ENCODE peak calls at places on chromosomes 12 and 14, in seven cellular contexts. One of them, this sample, is unnamed.

GRCh38 chr12:8127138-8127537 is 3.7 kb downstream of the CLEC4A start:
- DNase-seq in activated CD8-positive, alpha-beta memory T cell treated with anti-CD3 and anti-CD28 coated beads for 48 hours: no peak
- DNase-seq in stimulated activated CD8-positive, alpha-beta memory T cell treated with anti-CD3 and anti-CD28 coated beads, Interleukin-15, amount 100 ng/mL, for 4 hours: no peak
- DNase-seq in iPS-NIHi11: no peak
- DNase-seq in GM12878: no peak
- DNase-seq in T-cell: no peak
- DNase-seq in Right ventricle myocardium superior: no peak
- DNase-seq in this sample: no peak

GRCh38 chr14:36981832-36982528 is 190.4 kb downstream of the SLC25A21 start:
- DNase-seq in activated CD8-positive, alpha-beta memory T cell treated with anti-CD3 and anti-CD28 coated beads for 48 hours: no peak
- DNase-seq in stimulated activated CD8-positive, alpha-beta memory T cell treated with anti-CD3 and anti-CD28 coated beads, Interleukin-15, amount 100 ng/mL, for 4 hours: no peak
- DNase-seq in iPS-NIHi11: no peak
- DNase-seq in GM12878: no peak
- DNase-seq in T-cell: no peak
- DNase-seq in Right ventricle myocardium superior: no peak
- DNase-seq in this sample: no peak

GRCh38 chr12:12560587-12561304 is 1.9 kb downstream of the DUSP16 start:
- DNase-seq in activated CD8-positive, alpha-beta memory T cell treated with anti-CD3 and anti-CD28 coated beads for 48 hours: no peak
- DNase-seq in stimulated activated CD8-positive, alpha-beta memory T cell treated with anti-CD3 and anti-CD28 coated beads, Interleukin-15, amount 100 ng/mL, for 4 hours: peak; percentile 44
- DNase-seq in iPS-NIHi11: no peak
- DNase-seq in GM12878: peak; percentile 66
- DNase-seq in T-cell: peak; percentile 42
- DNase-seq in Right ventricle myocardium superior: no peak
- DNase-seq in this sample: no peak

GRCh38 chr12:108616941-108617858 is 16.5 kb downstream of the SELPLG start:
- DNase-seq in activated CD8-positive, alpha-beta memory T cell treated with anti-CD3 and anti-CD28 coated beads for 48 hours: no peak
- DNase-seq in stimulated activated CD8-positive, alpha-beta memory T cell treated with anti-CD3 and anti-CD28 coated beads, Interleukin-15, amount 100 ng/mL, for 4 hours: peak; percentile 76
- DNase-seq in iPS-NIHi11: no peak
- DNase-seq in GM12878: peak; percentile 93
- DNase-seq in T-cell: peak; percentile 52
- DNase-seq in Right ventricle myocardium superior: peak; percentile 61
- DNase-seq in this sample: no peak

GRCh38 chr14:68332011-68332410 is 460.9 kb downstream of the ZFP36L1 start:
- DNase-seq in activated CD8-positive, alpha-beta memory T cell treated with anti-CD3 and anti-CD28 coated beads for 48 hours: no peak
- DNase-seq in stimulated activated CD8-positive, alpha-beta memory T cell treated with anti-CD3 and anti-CD28 coated beads, Interleukin-15, amount 100 ng/mL, for 4 hours: no peak
- DNase-seq in iPS-NIHi11: no peak
- DNase-seq in GM12878: no peak
- DNase-seq in T-cell: no peak
- DNase-seq in Right ventricle myocardium superior: no peak
- DNase-seq in this sample: no peak

GRCh38 chr14:90692826-90693225 is 123.4 kb downstream of the TTC7B start:
- DNase-seq in activated CD8-positive, alpha-beta memory T cell treated with anti-CD3 and anti-CD28 coated beads for 48 hours: no peak
- DNase-seq in stimulated activated CD8-positive, alpha-beta memory T cell treated with anti-CD3 and anti-CD28 coated beads, Interleukin-15, amount 100 ng/mL, for 4 hours: no peak
- DNase-seq in iPS-NIHi11: no peak
- DNase-seq in GM12878: no peak
- DNase-seq in T-cell: no peak
- DNase-seq in Right ventricle myocardium superior: no peak
- DNase-seq in this sample: no peak

GRCh38 chr12:78802593-78802992 is 62.0 kb upstream of the SYT1 start:
- DNase-seq in activated CD8-positive, alpha-beta memory T cell treated with anti-CD3 and anti-CD28 coated beads for 48 hours: no peak
- DNase-seq in stimulated activated CD8-positive, alpha-beta memory T cell treated with anti-CD3 and anti-CD28 coated beads, Interleukin-15, amount 100 ng/mL, for 4 hours: no peak
- DNase-seq in iPS-NIHi11: no peak
- DNase-seq in GM12878: no peak
- DNase-seq in T-cell: no peak
- DNase-seq in Right ventricle myocardium superior: no peak
- DNase-seq in this sample: no peak

GRCh38 chr14:101506211-101506920 is 54.9 kb upstream of the DIO3 start:
- DNase-seq in activated CD8-positive, alpha-beta memory T cell treated with anti-CD3 and anti-CD28 coated beads for 48 hours: no peak
- DNase-seq in stimulated activated CD8-positive, alpha-beta memory T cell treated with anti-CD3 and anti-CD28 coated beads, Interleukin-15, amount 100 ng/mL, for 4 hours: no peak
- DNase-seq in iPS-NIHi11: no peak
- DNase-seq in GM12878: no peak
- DNase-seq in T-cell: no peak
- DNase-seq in Right ventricle myocardium superior: no peak
- DNase-seq in this sample: peak; percentile 54

GRCh38 chr12:56079729-56080555 is at the start of gene ERBB3:
- DNase-seq in activated CD8-positive, alpha-beta memory T cell treated with anti-CD3 and anti-CD28 coated beads for 48 hours: peak; percentile 40
- DNase-seq in stimulated activated CD8-positive, alpha-beta memory T cell treated with anti-CD3 and anti-CD28 coated beads, Interleukin-15, amount 100 ng/mL, for 4 hours: peak; percentile 43
- DNase-seq in iPS-NIHi11: peak; percentile 94
- DNase-seq in GM12878: no peak
- DNase-seq in T-cell: peak; percentile 76
- DNase-seq in Right ventricle myocardium superior: peak; percentile 78
- DNase-seq in this sample: peak; percentile 85

GRCh38 chr12:122104844-122105243 is 26.3 kb downstream of the MLXIP start:
- DNase-seq in activated CD8-positive, alpha-beta memory T cell treated with anti-CD3 and anti-CD28 coated beads for 48 hours: no peak
- DNase-seq in stimulated activated CD8-positive, alpha-beta memory T cell treated with anti-CD3 and anti-CD28 coated beads, Interleukin-15, amount 100 ng/mL, for 4 hours: no peak
- DNase-seq in iPS-NIHi11: no peak
- DNase-seq in GM12878: no peak
- DNase-seq in T-cell: no peak
- DNase-seq in Right ventricle myocardium superior: no peak
- DNase-seq in this sample: no peak

GRCh38 chr12:56115329-56115728 is 1.1 kb upstream of the RPL41 start:
- DNase-seq in activated CD8-positive, alpha-beta memory T cell treated with anti-CD3 and anti-CD28 coated beads for 48 hours: no peak
- DNase-seq in stimulated activated CD8-positive, alpha-beta memory T cell treated with anti-CD3 and anti-CD28 coated beads, Interleukin-15, amount 100 ng/mL, for 4 hours: no peak
- DNase-seq in iPS-NIHi11: no peak
- DNase-seq in GM12878: no peak
- DNase-seq in T-cell: no peak
- DNase-seq in Right ventricle myocardium superior: no peak
- DNase-seq in this sample: no peak

GRCh38 chr12:51632598-51632997 is 41.6 kb downstream of the SCN8A start:
- DNase-seq in activated CD8-positive, alpha-beta memory T cell treated with anti-CD3 and anti-CD28 coated beads for 48 hours: no peak
- DNase-seq in stimulated activated CD8-positive, alpha-beta memory T cell treated with anti-CD3 and anti-CD28 coated beads, Interleukin-15, amount 100 ng/mL, for 4 hours: no peak
- DNase-seq in iPS-NIHi11: no peak
- DNase-seq in GM12878: no peak
- DNase-seq in T-cell: no peak
- DNase-seq in Right ventricle myocardium superior: no peak
- DNase-seq in this sample: no peak

GRCh38 chr12:38589310-38589632 is 272.7 kb downstream of the ALG10B start:
- DNase-seq in activated CD8-positive, alpha-beta memory T cell treated with anti-CD3 and anti-CD28 coated beads for 48 hours: no peak
- DNase-seq in stimulated activated CD8-positive, alpha-beta memory T cell treated with anti-CD3 and anti-CD28 coated beads, Interleukin-15, amount 100 ng/mL, for 4 hours: no peak
- DNase-seq in iPS-NIHi11: no peak
- DNase-seq in GM12878: no peak
- DNase-seq in T-cell: no peak
- DNase-seq in Right ventricle myocardium superior: no peak
- DNase-seq in this sample: no peak

GRCh38 chr12:39990122-39991101 is 115.5 kb downstream of the SLC2A13 start:
- DNase-seq in activated CD8-positive, alpha-beta memory T cell treated with anti-CD3 and anti-CD28 coated beads for 48 hours: no peak
- DNase-seq in stimulated activated CD8-positive, alpha-beta memory T cell treated with anti-CD3 and anti-CD28 coated beads, Interleukin-15, amount 100 ng/mL, for 4 hours: peak; percentile 19
- DNase-seq in iPS-NIHi11: peak; percentile 37
- DNase-seq in GM12878: peak; percentile 9
- DNase-seq in T-cell: peak; percentile 23
- DNase-seq in Right ventricle myocardium superior: peak; percentile 58
- DNase-seq in this sample: peak; percentile 53

GRCh38 chr12:20018406-20018805 is 349.9 kb upstream of the PDE3A start:
- DNase-seq in activated CD8-positive, alpha-beta memory T cell treated with anti-CD3 and anti-CD28 coated beads for 48 hours: no peak
- DNase-seq in stimulated activated CD8-positive, alpha-beta memory T cell treated with anti-CD3 and anti-CD28 coated beads, Interleukin-15, amount 100 ng/mL, for 4 hours: no peak
- DNase-seq in iPS-NIHi11: no peak
- DNase-seq in GM12878: no peak
- DNase-seq in T-cell: no peak
- DNase-seq in Right ventricle myocardium superior: no peak
- DNase-seq in this sample: no peak

GRCh38 chr12:7460375-7461259 is 16.7 kb upstream of the CD163L1 start:
- DNase-seq in activated CD8-positive, alpha-beta memory T cell treated with anti-CD3 and anti-CD28 coated beads for 48 hours: no peak
- DNase-seq in stimulated activated CD8-positive, alpha-beta memory T cell treated with anti-CD3 and anti-CD28 coated beads, Interleukin-15, amount 100 ng/mL, for 4 hours: peak; percentile 15
- DNase-seq in iPS-NIHi11: peak; percentile 65
- DNase-seq in GM12878: no peak
- DNase-seq in T-cell: peak; percentile 39
- DNase-seq in Right ventricle myocardium superior: peak; percentile 51
- DNase-seq in this sample: no peak

GRCh38 chr12:83656004-83656403 is 969.3 kb downstream of the TMTC2 start:
- DNase-seq in activated CD8-positive, alpha-beta memory T cell treated with anti-CD3 and anti-CD28 coated beads for 48 hours: no peak
- DNase-seq in stimulated activated CD8-positive, alpha-beta memory T cell treated with anti-CD3 and anti-CD28 coated beads, Interleukin-15, amount 100 ng/mL, for 4 hours: no peak
- DNase-seq in iPS-NIHi11: no peak
- DNase-seq in GM12878: no peak
- DNase-seq in T-cell: no peak
- DNase-seq in Right ventricle myocardium superior: no peak
- DNase-seq in this sample: no peak

GRCh38 chr14:85221832-85222231 is 308.1 kb upstream of the FLRT2 start:
- DNase-seq in activated CD8-positive, alpha-beta memory T cell treated with anti-CD3 and anti-CD28 coated beads for 48 hours: no peak
- DNase-seq in stimulated activated CD8-positive, alpha-beta memory T cell treated with anti-CD3 and anti-CD28 coated beads, Interleukin-15, amount 100 ng/mL, for 4 hours: no peak
- DNase-seq in iPS-NIHi11: no peak
- DNase-seq in GM12878: no peak
- DNase-seq in T-cell: no peak
- DNase-seq in Right ventricle myocardium superior: no peak
- DNase-seq in this sample: no peak

GRCh38 chr12:2833810-2834209 is 1.0 kb downstream of the NRIP2 start:
- DNase-seq in activated CD8-positive, alpha-beta memory T cell treated with anti-CD3 and anti-CD28 coated beads for 48 hours: no peak
- DNase-seq in stimulated activated CD8-positive, alpha-beta memory T cell treated with anti-CD3 and anti-CD28 coated beads, Interleukin-15, amount 100 ng/mL, for 4 hours: no peak
- DNase-seq in iPS-NIHi11: no peak
- DNase-seq in GM12878: no peak
- DNase-seq in T-cell: no peak
- DNase-seq in Right ventricle myocardium superior: no peak
- DNase-seq in this sample: no peak

GRCh38 chr12:26803552-26803951 is 29.4 kb downstream of the ITPR2 start:
- DNase-seq in activated CD8-positive, alpha-beta memory T cell treated with anti-CD3 and anti-CD28 coated beads for 48 hours: no peak
- DNase-seq in stimulated activated CD8-positive, alpha-beta memory T cell treated with anti-CD3 and anti-CD28 coated beads, Interleukin-15, amount 100 ng/mL, for 4 hours: no peak
- DNase-seq in iPS-NIHi11: peak; percentile 19
- DNase-seq in GM12878: no peak
- DNase-seq in T-cell: no peak
- DNase-seq in Right ventricle myocardium superior: no peak
- DNase-seq in this sample: no peak

GRCh38 chr12:12992418-12993175 is 7.5 kb downstream of the HEBP1 start:
- DNase-seq in activated CD8-positive, alpha-beta memory T cell treated with anti-CD3 and anti-CD28 coated beads for 48 hours: no peak
- DNase-seq in stimulated activated CD8-positive, alpha-beta memory T cell treated with anti-CD3 and anti-CD28 coated beads, Interleukin-15, amount 100 ng/mL, for 4 hours: no peak
- DNase-seq in iPS-NIHi11: no peak
- DNase-seq in GM12878: no peak
- DNase-seq in T-cell: no peak
- DNase-seq in Right ventricle myocardium superior: peak; percentile 54
- DNase-seq in this sample: no peak

GRCh38 chr12:115223322-115223721 is 539.3 kb upstream of the TBX3 start:
- DNase-seq in activated CD8-positive, alpha-beta memory T cell treated with anti-CD3 and anti-CD28 coated beads for 48 hours: no peak
- DNase-seq in stimulated activated CD8-positive, alpha-beta memory T cell treated with anti-CD3 and anti-CD28 coated beads, Interleukin-15, amount 100 ng/mL, for 4 hours: no peak
- DNase-seq in iPS-NIHi11: no peak
- DNase-seq in GM12878: no peak
- DNase-seq in T-cell: no peak
- DNase-seq in Right ventricle myocardium superior: no peak
- DNase-seq in this sample: no peak

GRCh38 chr12:508795-509194 is 49.1 kb downstream of the B4GALNT3 start:
- DNase-seq in activated CD8-positive, alpha-beta memory T cell treated with anti-CD3 and anti-CD28 coated beads for 48 hours: no peak
- DNase-seq in stimulated activated CD8-positive, alpha-beta memory T cell treated with anti-CD3 and anti-CD28 coated beads, Interleukin-15, amount 100 ng/mL, for 4 hours: no peak
- DNase-seq in iPS-NIHi11: peak; percentile 51
- DNase-seq in GM12878: no peak
- DNase-seq in T-cell: no peak
- DNase-seq in Right ventricle myocardium superior: no peak
- DNase-seq in this sample: no peak